ENCODE peak calls at places on chromosomes 4 and X, in four cellular contexts. U, J, O and K are unnamed samples.

GRCh38 chr4:186200436-186201409 is 9.4 kb downstream of the CYP4V2 start:
- DNase-seq in U (no peak), J (no peak), O (no peak), K (no peak)

GRCh38 chr4:3729188-3729884 is 36.8 kb upstream of the ADRA2C start:
- DNase-seq in U (no peak), J (peak; percentile 89), O (no peak), K (no peak)

GRCh38 chr4:174284181-174284886 is 623 bp downstream of the CEP44 start:
- DNase-seq in U (peak; percentile 72), J (peak; percentile 86), O (no peak), K (peak; percentile 22)

GRCh38 chrX:140439455-140439854 is 65.4 kb downstream of the SOX3 start:
- DNase-seq in U (peak; percentile 73), J (peak; percentile 21), O (peak; percentile 70), K (no peak)

GRCh38 chr4:45554423-45554822 is 569.4 kb downstream of the GABRG1 start:
- DNase-seq in U (no peak), J (peak; percentile 38), O (no peak), K (no peak)

GRCh38 chrX:129323115-129323514 is 200.2 kb downstream of the SMARCA1 start:
- DNase-seq in U (no peak), J (peak; percentile 2), O (no peak), K (no peak)

GRCh38 chrX:47012131-47012530 is 66.1 kb upstream of the RGN start:
- DNase-seq in U (no peak), J (no peak), O (no peak), K (no peak)

GRCh38 chrX:132208422-132208821 is 10.8 kb downstream of the RAP2C start:
- DNase-seq in U (no peak), J (no peak), O (no peak), K (no peak)

GRCh38 chr4:120821986-120822385 is 100.5 kb downstream of the PRDM5 start:
- DNase-seq in U (peak; percentile 15), J (no peak), O (no peak), K (no peak)

GRCh38 chrX:45774961-45775360 is 574.3 kb upstream of the DIPK2B start:
- DNase-seq in U (no peak), J (peak; percentile 88), O (no peak), K (no peak)

GRCh38 chr4:78213218-78213617 is 156.1 kb downstream of the FRAS1 start:
- DNase-seq in U (no peak), J (no peak), O (no peak), K (peak; percentile 29)

GRCh38 chrX:9416562-9417319 is 48.1 kb upstream of the TBL1X start:
- DNase-seq in U (no peak), J (peak; percentile 61), O (no peak), K (no peak)

GRCh38 chr4:25823632-25824031 is 39.2 kb downstream of the SEL1L3 start:
- DNase-seq in U (no peak), J (no peak), O (no peak), K (no peak)

GRCh38 chr4:144754562-144755410 is 108.8 kb downstream of the HHIP start:
- DNase-seq in U (peak; percentile 65), J (peak; percentile 57), O (no peak), K (no peak)

GRCh38 chr4:103634236-103634635 is 85.5 kb downstream of the TACR3 start:
- DNase-seq in U (peak; percentile 14), J (no peak), O (no peak), K (no peak)

GRCh38 chr4:141807501-141807900 is 171.1 kb downstream of the IL15 start:
- DNase-seq in U (no peak), J (peak; percentile 24), O (no peak), K (no peak)

GRCh38 chr4:123556526-123556925 is 159.9 kb downstream of the SPRY1 start:
- DNase-seq in U (no peak), J (no peak), O (no peak), K (no peak)

GRCh38 chr4:148061795-148062194 is 329.9 kb downstream of the ARHGAP10 start:
- DNase-seq in U (peak; percentile 57), J (no peak), O (no peak), K (peak; percentile 53)

GRCh38 chrX:25344191-25344936 is 328.6 kb upstream of the ARX start:
- DNase-seq in U (no peak), J (no peak), O (no peak), K (no peak)

GRCh38 chr4:174657472-174657871 is 135.2 kb upstream of the HPGD start:
- DNase-seq in U (no peak), J (no peak), O (no peak), K (no peak)

GRCh38 chr4:98482847-98483806 is 175.3 kb downstream of the TSPAN5 start:
- DNase-seq in U (no peak), J (peak; percentile 66), O (no peak), K (no peak)

GRCh38 chrX:20067709-20068315 is 48.9 kb downstream of the MAP7D2 start:
- DNase-seq in U (peak; percentile 71), J (peak; percentile 90), O (peak; percentile 90), K (peak; percentile 47)

GRCh38 chr4:79164961-79165610 is 160.8 kb downstream of the NAA11 start:
- DNase-seq in U (peak; percentile 17), J (no peak), O (no peak), K (no peak)

GRCh38 chr4:27181672-27182071 is 321.0 kb downstream of the STIM2 start:
- DNase-seq in U (no peak), J (no peak), O (no peak), K (no peak)

GRCh38 chrX:153926863-153927685 is 1.0 kb upstream of the ARHGAP4 start:
- DNase-seq in U (no peak), J (peak; percentile 49), O (peak; percentile 85), K (peak; percentile 66)

GRCh38 chr4:96150501-96150900 is 310.6 kb downstream of the PDHA2 start:
- DNase-seq in U (no peak), J (no peak), O (no peak), K (no peak)

GRCh38 chrX:48918644-48919340 is at the start of gene PIM2:
- DNase-seq in U (peak; percentile 99), J (peak; percentile 82), O (peak; percentile 96), K (peak; percentile 91)

GRCh38 chrX:1465261-1466231 is 12.8 kb upstream of the ASMTL start:
- DNase-seq in U (no peak), J (no peak), O (peak; percentile 66), K (peak; percentile 14)

GRCh38 chr4:171849823-171850222 is 36.6 kb downstream of the GALNTL6 start:
- DNase-seq in U (no peak), J (no peak), O (no peak), K (no peak)

GRCh38 chrX:97384685-97385084 is 501.0 kb downstream of the RPA4 start:
- DNase-seq in U (no peak), J (no peak), O (no peak), K (no peak)

GRCh38 chr4:87624698-87625097 is 16.4 kb downstream of the DSPP start:
- DNase-seq in U (no peak), J (no peak), O (no peak), K (no peak)

GRCh38 chrX:153515435-153515834 is 2.0 kb upstream of the ATP2B3 start:
- DNase-seq in U (no peak), J (no peak), O (no peak), K (no peak)

GRCh38 chrX:154036513-154036912 is 16.8 kb upstream of the IRAK1 start:
- DNase-seq in U (no peak), J (no peak), O (no peak), K (no peak)

GRCh38 chr4:8836664-8837171 is 34.9 kb downstream of the HMX1 start:
- DNase-seq in U (no peak), J (no peak), O (peak; percentile 30), K (no peak)

GRCh38 chrX:2325076-2325784 is 175.5 kb downstream of the DHRSX start:
- DNase-seq in U (no peak), J (no peak), O (peak; percentile 93), K (peak; percentile 66)

GRCh38 chr4:19913670-19914069 is 338.0 kb upstream of the SLIT2 start:
- DNase-seq in U (no peak), J (no peak), O (no peak), K (no peak)

GRCh38 chr4:2080429-2081300 is 21.5 kb downstream of the NAT8L start:
- DNase-seq in U (no peak), J (no peak), O (no peak), K (no peak)

GRCh38 chrX:152170621-152171020 is 32.2 kb upstream of the MAGEA10 start:
- DNase-seq in U (no peak), J (no peak), O (no peak), K (no peak)

GRCh38 chr4:21697583-21697982 is 251.0 kb downstream of the KCNIP4 start:
- DNase-seq in U (peak; percentile 93), J (peak; percentile 32), O (peak; percentile 70), K (no peak)

DNA sequence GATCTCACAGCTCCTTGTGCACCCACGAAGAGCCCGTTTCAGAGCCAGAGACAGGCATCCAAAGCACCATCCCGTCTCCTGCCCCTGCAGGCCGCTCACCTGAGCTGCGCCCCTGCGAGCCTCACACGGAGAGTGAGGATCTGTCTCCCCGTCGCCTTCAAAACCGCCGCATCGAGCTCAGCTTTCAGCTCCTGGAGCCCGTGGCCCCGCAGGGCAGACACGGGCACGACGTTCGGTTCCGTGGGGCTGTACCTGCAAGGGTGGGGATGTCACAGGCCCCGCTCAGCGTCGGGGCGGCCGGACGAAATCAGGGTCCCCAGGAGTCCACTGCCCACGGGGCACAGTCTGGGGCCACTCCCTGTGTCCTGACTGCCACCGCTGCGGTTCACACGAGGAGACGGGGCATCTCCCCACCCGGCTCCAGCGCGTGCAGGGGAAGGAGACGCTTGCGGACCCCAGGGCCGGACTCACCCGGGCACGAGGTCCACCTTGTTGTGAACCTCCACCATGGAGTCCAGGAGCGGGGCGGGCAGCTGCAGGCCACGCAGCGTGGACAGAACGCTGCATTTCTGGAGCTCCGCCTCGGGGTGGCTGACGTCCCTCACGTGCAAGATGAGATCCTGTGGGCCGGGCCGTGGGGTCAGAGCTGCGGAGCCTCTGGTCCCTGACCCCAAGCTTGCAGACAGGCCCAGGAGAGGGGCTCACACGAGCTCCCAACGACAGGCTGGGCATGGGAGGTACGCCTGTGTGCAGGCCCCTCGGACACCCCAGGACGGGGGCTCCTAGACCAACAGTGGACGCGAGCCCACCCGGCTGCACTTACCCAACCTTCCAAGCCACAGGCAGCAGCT is 11.1 kb downstream of the GTPBP6 start:
- DNase-seq in U (no peak), J (no peak), O (peak; percentile 74), K (no peak)
- H3K9ac ChIP-seq in U (no peak overlapping the region), J (no peak overlapping the region), O (no peak overlapping the region), K (no peak overlapping the region)

DNA sequence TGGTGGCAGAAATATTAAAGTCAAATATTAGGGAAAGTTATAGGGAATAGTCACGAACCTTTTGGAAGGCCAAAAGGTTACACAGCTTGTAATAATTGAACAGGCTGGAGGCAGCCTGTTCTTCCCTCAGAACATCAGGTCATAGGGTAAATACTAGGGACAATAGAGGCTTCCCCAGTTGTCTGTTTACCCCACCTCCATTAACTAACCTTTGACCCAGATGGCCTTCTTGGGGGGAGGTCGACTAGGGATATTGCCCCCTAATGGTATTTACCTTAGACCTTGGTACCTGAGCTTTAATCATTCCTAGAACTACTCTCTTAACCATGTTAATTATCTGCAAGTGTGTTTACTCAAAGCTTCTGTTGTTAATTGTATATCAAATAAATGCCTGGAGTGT is 26.0 kb downstream of the C4orf17 start:
- DNase-seq in U (no peak), J (no peak), O (no peak), K (no peak)
- H3K4me3 ChIP-seq in U (no peak overlapping the region), J (no peak overlapping the region), O (no peak overlapping the region), K (no peak overlapping the region)

GRCh38 chr4:169136796-169137554 is 126.9 kb upstream of the CBR4 start:
- DNase-seq in U (no peak), J (no peak), O (no peak), K (no peak)
- H3K27ac ChIP-seq in U (no peak overlapping the region), J (no peak overlapping the region), O (peak overlapping the region; percentile 68), K (no peak overlapping the region)

GRCh38 chrX:87941841-87942240 is 424.2 kb downstream of the KLHL4 start:
- DNase-seq in U (no peak), J (no peak), O (no peak), K (no peak)
- H3K9ac ChIP-seq in U (no peak overlapping the region), J (no peak overlapping the region), O (no peak overlapping the region), K (no peak overlapping the region)